ENCODE peak calls at places on chromosomes 5 and 9, in ten cellular contexts. N, Z, D, Q, W, M, V, G, J and X are unnamed samples.
A peak's percentile ranks its signal among the peaks of the same experiment; 100 is the strongest.

GRCh38 chr9:130089141-130089540 is 35.4 kb downstream of the GPR107 start:
- DNase-seq in N (no peak), Z (no peak), D (no peak), Q (no peak), W (no peak), M (no peak), V (no peak), G (no peak), J (no peak), X (no peak)

GRCh38 chr5:126645132-126645531 is 44.4 kb downstream of the PHAX start:
- DNase-seq in N (peak; percentile 33), Z (no peak), D (no peak), Q (peak; percentile 35), W (peak; percentile 27), M (no peak), V (no peak), G (no peak), J (no peak), X (no peak)

GRCh38 chr9:98087420-98088354 is 31.2 kb downstream of the NANS start:
- DNase-seq in N (no peak), Z (no peak), D (peak; percentile 20), Q (no peak), W (peak; percentile 81), M (no peak), V (peak; percentile 60), G (peak; percentile 91), J (peak; percentile 20), X (peak; percentile 43)

GRCh38 chr9:98607787-98608186 is 100.9 kb downstream of the GABBR2 start:
- DNase-seq in N (peak; percentile 81), Z (no peak), D (no peak), Q (peak; percentile 3), W (peak; percentile 89), M (no peak), V (no peak), G (no peak), J (peak; percentile 97), X (no peak)

GRCh38 chr9:95963659-95964058 is 88.2 kb downstream of the ERCC6L2 start:
- DNase-seq in N (no peak), Z (no peak), D (no peak), Q (no peak), W (no peak), M (no peak), V (no peak), G (no peak), J (no peak), X (no peak)

GRCh38 chr9:117413346-117414219 is 1.3 kb downstream of the ASTN2 start:
- DNase-seq in N (no peak), Z (no peak), D (no peak), Q (no peak), W (no peak), M (no peak), V (no peak), G (peak; percentile 87), J (no peak), X (no peak)

GRCh38 chr9:86516564-86516963 is 162.4 kb upstream of the TUT7 start:
- DNase-seq in N (no peak), Z (no peak), D (no peak), Q (no peak), W (no peak), M (no peak), V (no peak), G (no peak), J (no peak), X (no peak)

GRCh38 chr9:135749171-135750045 is 47.4 kb downstream of the KCNT1 start:
- DNase-seq in N (no peak), Z (no peak), D (no peak), Q (peak; percentile 13), W (no peak), M (no peak), V (no peak), G (no peak), J (no peak), X (no peak)

GRCh38 chr9:131676431-131676972 is 63.4 kb downstream of the RAPGEF1 start:
- DNase-seq in N (no peak), Z (peak; percentile 61), D (peak; percentile 43), Q (no peak), W (peak; percentile 28), M (peak; percentile 86), V (no peak), G (peak; percentile 64), J (no peak), X (peak; percentile 30)

GRCh38 chr5:181138258-181138657 is 7.3 kb upstream of the OR2V1 start:
- DNase-seq in N (peak; percentile 58), Z (no peak), D (no peak), Q (no peak), W (peak; percentile 22), M (no peak), V (no peak), G (no peak), J (no peak), X (no peak)